ENCODE peak calls at places on chromosomes 2 and 18, in six cellular contexts. One of them, this sample, is unnamed. For H3K4me1, the result is how much of the 10 kb centered on the place peaks cover.

GRCh38 chr2:190088917-190089316 is 26.4 kb upstream of the MSTN start:
- DNase-seq in CD4-positive, alpha-beta memory T cell: peak
- DNase-seq in iPS DF 6.9: peak
- DNase-seq in pancreas: no peak
- DNase-seq in H9: no peak
- DNase-seq in tibial artery: no peak
- DNase-seq in this sample: peak

GRCh38 chr2:198337368-198337767 is 533.0 kb downstream of the PLCL1 start:
- DNase-seq in tibial artery: no peak
- DNase-seq in iPS DF 6.9: no peak
- DNase-seq in H9: no peak
- DNase-seq in CD4-positive, alpha-beta memory T cell: no peak
- DNase-seq in pancreas: no peak
- DNase-seq in this sample: no peak

GRCh38 chr2:240817496-240818292 is 2.3 kb downstream of the KIF1A start:
- DNase-seq in CD4-positive, alpha-beta memory T cell: no peak
- DNase-seq in H9: no peak
- DNase-seq in iPS DF 6.9: no peak
- DNase-seq in tibial artery: peak
- DNase-seq in pancreas: peak
- DNase-seq in this sample: no peak

GRCh38 chr2:75870133-75870532 is 159.4 kb upstream of the GCFC2 start:
- DNase-seq in CD4-positive, alpha-beta memory T cell: no peak
- DNase-seq in iPS DF 6.9: peak
- DNase-seq in tibial artery: no peak
- DNase-seq in pancreas: no peak
- DNase-seq in H9: peak
- DNase-seq in this sample: no peak

GRCh38 chr2:122627388-122627787 is 871.9 kb downstream of the TSN start:
- DNase-seq in CD4-positive, alpha-beta memory T cell: no peak
- DNase-seq in tibial artery: no peak
- DNase-seq in iPS DF 6.9: no peak
- DNase-seq in pancreas: no peak
- DNase-seq in H9: no peak
- DNase-seq in this sample: no peak

GRCh38 chr2:105320651-105321215 is 8.8 kb downstream of the TGFBRAP1 start:
- DNase-seq in iPS DF 6.9: no peak
- DNase-seq in CD4-positive, alpha-beta memory T cell: no peak
- DNase-seq in pancreas: no peak
- DNase-seq in H9: no peak
- DNase-seq in tibial artery: no peak
- DNase-seq in this sample: no peak

GRCh38 chr2:216501854-216502253 is 3.2 kb downstream of the RPL37A start:
- DNase-seq in pancreas: no peak
- DNase-seq in tibial artery: no peak
- DNase-seq in H9: no peak
- DNase-seq in CD4-positive, alpha-beta memory T cell: no peak
- DNase-seq in iPS DF 6.9: no peak
- DNase-seq in this sample: no peak

GRCh38 chr18:32278148-32278799 is 88.4 kb downstream of the MEP1B start:
- DNase-seq in CD4-positive, alpha-beta memory T cell: no peak
- DNase-seq in H9: no peak
- DNase-seq in iPS DF 6.9: no peak
- DNase-seq in tibial artery: no peak
- DNase-seq in pancreas: no peak
- DNase-seq in this sample: no peak

GRCh38 chr2:164710252-164710633 is 89.0 kb upstream of the GRB14 start:
- DNase-seq in iPS DF 6.9: no peak
- DNase-seq in CD4-positive, alpha-beta memory T cell: no peak
- DNase-seq in tibial artery: no peak
- DNase-seq in H9: no peak
- DNase-seq in pancreas: no peak
- DNase-seq in this sample: no peak

GRCh38 chr18:79216176-79216575 is 147.0 kb downstream of the ATP9B start:
- DNase-seq in CD4-positive, alpha-beta memory T cell: no peak
- DNase-seq in iPS DF 6.9: no peak
- DNase-seq in H9: no peak
- DNase-seq in pancreas: no peak
- DNase-seq in tibial artery: no peak
- DNase-seq in this sample: no peak

GRCh38 chr2:1080984-1081383 is 130.3 kb downstream of the SNTG2 start:
- DNase-seq in tibial artery: no peak
- DNase-seq in iPS DF 6.9: no peak
- DNase-seq in H9: no peak
- DNase-seq in pancreas: no peak
- DNase-seq in CD4-positive, alpha-beta memory T cell: no peak
- DNase-seq in this sample: no peak

GRCh38 chr18:12867724-12868123 is 16.3 kb downstream of the PTPN2 start:
- DNase-seq in CD4-positive, alpha-beta memory T cell: no peak
- DNase-seq in iPS DF 6.9: no peak
- DNase-seq in tibial artery: no peak
- DNase-seq in pancreas: no peak
- DNase-seq in H9: no peak
- DNase-seq in this sample: no peak

GRCh38 chr2:240452471-240453256 is 17.2 kb downstream of the GPC1 start:
- DNase-seq in CD4-positive, alpha-beta memory T cell: no peak
- DNase-seq in tibial artery: no peak
- DNase-seq in H9: peak
- DNase-seq in iPS DF 6.9: no peak
- DNase-seq in pancreas: peak
- DNase-seq in this sample: no peak

GRCh38 chr2:204479557-204479956 is 65.7 kb upstream of the PARD3B start:
- DNase-seq in pancreas: no peak
- DNase-seq in iPS DF 6.9: no peak
- DNase-seq in tibial artery: no peak
- DNase-seq in CD4-positive, alpha-beta memory T cell: no peak
- DNase-seq in H9: no peak
- DNase-seq in this sample: no peak

GRCh38 chr2:6960659-6961058 is 43.4 kb downstream of the RNF144A start:
- DNase-seq in H9: no peak
- DNase-seq in pancreas: peak
- DNase-seq in iPS DF 6.9: no peak
- DNase-seq in tibial artery: no peak
- DNase-seq in CD4-positive, alpha-beta memory T cell: no peak
- DNase-seq in this sample: no peak

GRCh38 chr2:68463287-68463877 is 3.7 kb downstream of the FBXO48 start:
- DNase-seq in H9: no peak
- DNase-seq in iPS DF 6.9: no peak
- DNase-seq in tibial artery: no peak
- DNase-seq in pancreas: no peak
- DNase-seq in CD4-positive, alpha-beta memory T cell: peak
- DNase-seq in this sample: no peak

GRCh38 chr2:28505361-28505760 is 9.5 kb downstream of the PLB1 start:
- DNase-seq in H9: no peak
- DNase-seq in CD4-positive, alpha-beta memory T cell: no peak
- DNase-seq in tibial artery: no peak
- DNase-seq in pancreas: no peak
- DNase-seq in iPS DF 6.9: no peak
- DNase-seq in this sample: no peak

GRCh38 chr2:176504431-176504830 is 235.2 kb downstream of the MTX2 start:
- DNase-seq in CD4-positive, alpha-beta memory T cell: no peak
- DNase-seq in iPS DF 6.9: no peak
- DNase-seq in tibial artery: no peak
- DNase-seq in H9: no peak
- DNase-seq in pancreas: no peak
- DNase-seq in this sample: no peak

GRCh38 chr2:79729532-79729931 is 216.7 kb downstream of the CTNNA2 start:
- DNase-seq in iPS DF 6.9: no peak
- DNase-seq in H9: no peak
- DNase-seq in tibial artery: no peak
- DNase-seq in pancreas: no peak
- DNase-seq in CD4-positive, alpha-beta memory T cell: no peak
- DNase-seq in this sample: no peak

GRCh38 chr2:46803911-46804670 is 111.5 kb downstream of the MCFD2 start:
- DNase-seq in pancreas: no peak
- DNase-seq in iPS DF 6.9: no peak
- DNase-seq in CD4-positive, alpha-beta memory T cell: no peak
- DNase-seq in H9: no peak
- DNase-seq in tibial artery: peak
- DNase-seq in this sample: no peak

GRCh38 chr18:43893001-43893637 is 615.8 kb upstream of the SYT4 start:
- DNase-seq in pancreas: no peak
- DNase-seq in H9: no peak
- DNase-seq in CD4-positive, alpha-beta memory T cell: no peak
- DNase-seq in iPS DF 6.9: no peak
- DNase-seq in tibial artery: no peak
- DNase-seq in this sample: no peak

DNA sequence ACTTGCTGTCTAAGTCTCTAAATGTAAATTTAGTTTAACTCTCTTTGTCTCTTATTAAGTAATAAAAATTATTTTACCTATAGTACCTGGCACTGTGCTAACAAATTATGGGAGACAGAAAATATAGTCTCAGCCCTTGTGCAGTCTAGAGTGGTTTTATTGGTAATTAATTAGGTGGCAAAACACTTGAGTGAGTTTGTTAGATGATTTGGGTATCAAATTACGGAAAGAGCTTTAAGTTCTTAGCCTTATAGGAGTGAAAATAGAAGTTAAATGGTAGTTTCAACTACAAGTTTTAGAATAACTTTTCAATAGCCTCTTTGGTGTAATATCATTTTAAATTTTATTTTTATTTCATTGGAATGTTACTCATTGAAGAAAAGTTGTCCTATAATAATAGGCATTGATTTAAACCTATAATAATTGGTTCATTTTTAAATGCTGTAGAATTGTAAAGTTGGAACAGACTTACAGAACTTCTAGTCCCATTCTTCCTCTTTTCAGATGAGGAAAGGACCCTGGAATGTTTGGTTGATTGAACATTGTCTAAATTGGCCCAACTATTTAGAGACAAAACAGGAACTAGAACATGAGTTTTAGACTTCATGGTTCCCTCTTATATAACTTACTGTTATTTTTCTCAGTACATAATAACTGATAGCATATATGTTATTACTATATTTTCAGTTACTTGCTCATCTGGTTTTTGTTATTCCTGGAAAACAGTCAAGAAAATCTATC is 10.2 kb upstream of the HTR2B start:
- DNase-seq in CD4-positive, alpha-beta memory T cell: no peak
- DNase-seq in iPS DF 6.9: no peak
- DNase-seq in pancreas: no peak
- DNase-seq in H9: no peak
- DNase-seq in tibial artery: no peak
- DNase-seq in this sample: no peak
- H3K4me1 ChIP-seq in CD4-positive, alpha-beta memory T cell: under half
- H3K4me1 ChIP-seq in iPS DF 6.9: under half
- H3K4me1 ChIP-seq in pancreas: under half
- H3K4me1 ChIP-seq in H9: under half
- H3K4me1 ChIP-seq in tibial artery: under half
- H3K4me1 ChIP-seq in this sample: under half

DNA sequence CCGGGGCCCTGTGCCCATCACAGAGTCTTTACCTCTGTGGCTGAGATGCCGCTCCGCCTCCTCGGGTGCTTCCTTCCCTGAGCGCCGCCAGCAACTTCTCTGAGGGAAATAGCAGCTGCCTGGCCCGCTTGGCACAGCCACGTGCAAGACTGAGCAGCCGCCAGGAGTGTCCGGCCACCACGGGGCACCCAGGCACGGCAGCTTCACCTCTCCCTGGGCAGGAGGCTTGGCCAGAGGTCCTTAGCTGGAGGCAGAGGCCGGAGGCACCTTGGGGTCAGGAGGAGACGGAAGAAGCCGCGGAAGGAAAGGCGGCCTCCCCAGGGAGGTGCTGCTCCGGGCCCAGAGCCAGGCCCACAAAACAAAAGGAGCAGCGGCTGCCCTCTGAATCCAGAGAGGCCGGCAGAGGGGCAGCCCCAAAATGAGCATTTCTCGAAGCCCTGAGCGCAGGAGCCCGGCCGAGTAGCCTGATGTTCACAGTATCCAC is 6.0 kb upstream of the LIMS2 start:
- DNase-seq in CD4-positive, alpha-beta memory T cell: no peak
- DNase-seq in H9: peak
- DNase-seq in iPS DF 6.9: no peak
- DNase-seq in pancreas: no peak
- DNase-seq in tibial artery: peak
- DNase-seq in this sample: no peak
- H3K27ac ChIP-seq in CD4-positive, alpha-beta memory T cell: no peak
- H3K27ac ChIP-seq in H9: no peak
- H3K27ac ChIP-seq in iPS DF 6.9: no peak
- H3K27ac ChIP-seq in pancreas: no peak
- H3K27ac ChIP-seq in tibial artery: peak
- H3K27ac ChIP-seq in this sample: no peak

GRCh38 chr2:217974389-217975005 is 28.3 kb downstream of the TNS1 start:
- DNase-seq in tibial artery: peak
- DNase-seq in CD4-positive, alpha-beta memory T cell: no peak
- DNase-seq in H9: no peak
- DNase-seq in pancreas: peak
- DNase-seq in iPS DF 6.9: no peak
- DNase-seq in this sample: no peak

GRCh38 chr2:217972037-217972436 is 30.8 kb downstream of the TNS1 start:
- DNase-seq in tibial artery: no peak
- DNase-seq in H9: no peak
- DNase-seq in CD4-positive, alpha-beta memory T cell: no peak
- DNase-seq in pancreas: no peak
- DNase-seq in iPS DF 6.9: no peak
- DNase-seq in this sample: no peak

GRCh38 chr2:217972490-217972889 is 30.3 kb downstream of the TNS1 start:
- DNase-seq in iPS DF 6.9: no peak
- DNase-seq in CD4-positive, alpha-beta memory T cell: no peak
- DNase-seq in tibial artery: peak
- DNase-seq in H9: no peak
- DNase-seq in pancreas: peak
- DNase-seq in this sample: no peak

GRCh38 chr2:217971166-217971565 is 31.6 kb downstream of the TNS1 start:
- DNase-seq in H9: no peak
- DNase-seq in CD4-positive, alpha-beta memory T cell: no peak
- DNase-seq in pancreas: no peak
- DNase-seq in iPS DF 6.9: no peak
- DNase-seq in tibial artery: no peak
- DNase-seq in this sample: no peak

DNA sequence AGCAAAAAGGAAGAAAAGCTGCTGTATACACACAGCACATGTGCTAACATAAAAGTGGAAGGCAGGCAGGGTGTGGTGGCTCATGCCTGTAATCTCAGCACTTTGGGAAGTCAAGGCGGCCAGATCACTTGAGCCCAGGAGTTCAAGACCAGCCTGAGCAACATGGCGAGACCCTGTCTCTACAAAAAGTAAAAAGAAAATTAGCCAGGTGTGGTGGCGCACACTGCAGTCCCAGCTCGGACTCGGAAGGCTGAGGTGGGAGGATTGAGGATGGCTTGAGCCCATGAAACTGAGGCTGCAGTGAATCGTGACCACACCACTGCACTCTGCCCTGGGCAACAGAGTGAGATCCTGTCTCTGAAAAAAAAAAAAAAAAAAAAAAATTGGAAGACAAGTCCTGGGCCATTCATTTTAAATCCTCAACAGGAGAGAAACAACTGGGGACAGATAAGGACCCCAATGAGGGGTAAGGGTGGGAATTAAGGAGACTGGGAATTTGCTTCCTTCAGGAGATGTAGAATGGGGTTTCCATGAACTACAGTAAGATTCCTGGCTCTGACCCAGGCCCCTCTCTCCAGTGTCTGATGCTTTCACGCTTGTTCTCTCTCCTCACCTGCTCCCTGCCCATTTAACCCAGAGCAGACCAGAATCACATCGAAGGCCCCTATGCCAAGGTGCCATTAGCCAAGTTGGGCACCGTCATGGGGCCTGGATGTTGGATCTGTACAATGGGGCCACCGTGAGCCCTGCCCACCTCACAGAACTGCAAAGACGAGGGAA is 29.6 kb downstream of the TNS1 start:
- DNase-seq in iPS DF 6.9: no peak
- DNase-seq in tibial artery: peak
- DNase-seq in pancreas: peak
- DNase-seq in CD4-positive, alpha-beta memory T cell: no peak
- DNase-seq in H9: no peak
- DNase-seq in this sample: no peak
- H3K4me1 ChIP-seq in iPS DF 6.9: under half
- H3K4me1 ChIP-seq in tibial artery: under half
- H3K4me1 ChIP-seq in pancreas: under half
- H3K4me1 ChIP-seq in CD4-positive, alpha-beta memory T cell: under half
- H3K4me1 ChIP-seq in H9: under half
- H3K4me1 ChIP-seq in this sample: under half

GRCh38 chr2:54207666-54208195 is 48.3 kb downstream of the TSPYL6 start:
- DNase-seq in H9: no peak
- DNase-seq in CD4-positive, alpha-beta memory T cell: no peak
- DNase-seq in tibial artery: no peak
- DNase-seq in pancreas: no peak
- DNase-seq in iPS DF 6.9: no peak
- DNase-seq in this sample: no peak
- H3K27ac ChIP-seq in H9: no peak
- H3K27ac ChIP-seq in CD4-positive, alpha-beta memory T cell: no peak
- H3K27ac ChIP-seq in tibial artery: peak
- H3K27ac ChIP-seq in pancreas: no peak
- H3K27ac ChIP-seq in iPS DF 6.9: no peak
- H3K27ac ChIP-seq in this sample: no peak

This sample was measured in CD4-positive, CD25-positive, alpha-beta regulatory T cell.